ENCODE peak calls at places on chromosomes 11 and 22, in five cellular contexts. I is foreskin keratinocyte; L is activated T-cell treated with anti-CD3 and anti-CD28 coated beads, Interleukin-2, amount 50 U/mL, for 4 hours; Y is T-cell; H is CD8-positive, alpha-beta T cell. S is an unnamed sample.

GRCh38 chr11:17353228-17354021 is 1.8 kb downstream of the NCR3LG1 start:
- ATAC-seq in I (peak), L (peak), Y (peak), H (peak), S (peak)

GRCh38 chr22:37231406-37232139 is 12.5 kb downstream of the RAC2 start:
- ATAC-seq in I (no peak), L (peak), Y (peak), H (peak), S (no peak)

GRCh38 chr11:47553417-47553746 is 450 bp upstream of the CELF1 start:
- ATAC-seq in I (peak), L (peak), Y (peak), H (peak), S (no peak)

GRCh38 chr22:46866591-46866990 is 104.1 kb downstream of the TBC1D22A start:
- ATAC-seq in I (peak), L (no peak), Y (no peak), H (no peak), S (peak)

GRCh38 chr11:69614085-69614484 is 26.9 kb upstream of the CCND1 start:
- ATAC-seq in I (no peak), L (no peak), Y (no peak), H (no peak), S (no peak)

GRCh38 chr11:76781861-76782500 is 1.2 kb upstream of the TSKU start:
- ATAC-seq in I (peak), L (no peak), Y (no peak), H (no peak), S (peak)

GRCh38 chr11:57336111-57336666 is 497 bp upstream of the SSRP1 start:
- ATAC-seq in I (peak), L (peak), Y (peak), H (peak), S (no peak)

GRCh38 chr11:35873721-35874120 is 70.1 kb upstream of the LDLRAD3 start:
- ATAC-seq in I (no peak), L (no peak), Y (no peak), H (no peak), S (peak)

GRCh38 chr11:43150697-43151096 is 161.1 kb upstream of the API5 start:
- ATAC-seq in I (no peak), L (no peak), Y (no peak), H (no peak), S (no peak)

GRCh38 chr11:107017104-107017432 is 1.2 kb downstream of the GUCY1A2 start:
- ATAC-seq in I (no peak), L (no peak), Y (no peak), H (no peak), S (no peak)

GRCh38 chr11:128496684-128497056 is 90.7 kb downstream of the ETS1 start:
- ATAC-seq in I (peak), L (no peak), Y (no peak), H (no peak), S (peak)

GRCh38 chr11:62847767-62848314 is 8.5 kb upstream of the WDR74 start:
- ATAC-seq in I (no peak), L (no peak), Y (no peak), H (no peak), S (no peak)

S was measured in esophagus mucosa.